ENCODE peak calls at places on chromosome 12, in six cellular contexts. E, S, K, R, N and F are unnamed samples.

GRCh38 chr12:54038260-54038759 is 5.5 kb downstream of the HOXC5 start:
- DNase-seq in R (no peak), S (no peak), E (no peak), K (no peak), N (no peak), F (no peak)

GRCh38 chr12:5172886-5173285 is 129.2 kb downstream of the KCNA5 start:
- DNase-seq in E (no peak), R (no peak), S (no peak), N (no peak), K (no peak), F (no peak)

GRCh38 chr12:5442251-5443006 is 10.5 kb downstream of the NTF3 start:
- DNase-seq in R (peak; percentile 34), K (no peak), E (peak; percentile 68), N (no peak), S (no peak), F (peak; percentile 49)

GRCh38 chr12:71665109-71665476 is 992 bp downstream of the THAP2 start:
- DNase-seq in E (no peak), R (no peak), S (no peak), N (no peak), K (no peak), F (no peak)

GRCh38 chr12:42660968-42661937 is 71.7 kb upstream of the PRICKLE1 start:
- DNase-seq in S (no peak), R (no peak), E (no peak), K (no peak), N (no peak), F (no peak)

GRCh38 chr12:51906452-51907082 is 737 bp upstream of the ACVRL1 start:
- DNase-seq in E (no peak), K (no peak), R (no peak), N (no peak), S (no peak), F (no peak)

GRCh38 chr12:70823182-70823976 is 97.2 kb downstream of the PTPRR start:
- DNase-seq in R (no peak), N (no peak), S (no peak), E (no peak), K (no peak), F (no peak)

GRCh38 chr12:62130400-62130799 is 129.8 kb upstream of the USP15 start:
- DNase-seq in K (no peak), E (no peak), S (no peak), R (no peak), N (no peak), F (no peak)

GRCh38 chr12:101616027-101616494 is 21.3 kb downstream of the MYBPC1 start:
- DNase-seq in E (no peak), S (no peak), K (peak; percentile 13), R (no peak), N (no peak), F (peak; percentile 13)

GRCh38 chr12:104603545-104603973 is 146.8 kb downstream of the CHST11 start:
- DNase-seq in K (no peak), E (peak; percentile 90), S (no peak), R (peak; percentile 93), N (no peak), F (no peak)

GRCh38 chr12:45670339-45671065 is 59.0 kb upstream of the ARID2 start:
- DNase-seq in R (no peak), K (peak; percentile 48), E (peak; percentile 34), N (no peak), S (no peak), F (no peak)

GRCh38 chr12:48977290-48978281 is 536 bp upstream of the WNT1 start:
- DNase-seq in K (peak; percentile 77), R (no peak), N (peak; percentile 87), S (peak; percentile 72), E (peak; percentile 80), F (no peak)

GRCh38 chr12:39441189-39441962 is 1.5 kb downstream of the KIF21A start:
- DNase-seq in E (no peak), R (no peak), K (no peak), N (no peak), S (no peak), F (no peak)

GRCh38 chr12:51593539-51593938 is 2.5 kb downstream of the SCN8A start:
- DNase-seq in R (no peak), E (peak; percentile 49), K (peak; percentile 18), N (peak; percentile 24), S (no peak), F (peak; percentile 61)

GRCh38 chr12:100951756-100952155 is 157.2 kb downstream of the ANO4 start:
- DNase-seq in K (no peak), S (no peak), E (no peak), N (no peak), R (no peak), F (no peak)

GRCh38 chr12:12714276-12715001 is 2.7 kb upstream of the CDKN1B start:
- DNase-seq in K (peak; percentile 80), S (no peak), R (no peak), E (peak; percentile 51), N (peak; percentile 48), F (peak; percentile 80)

GRCh38 chr12:116532428-116532827 is 26.8 kb upstream of the MAP1LC3B2 start:
- DNase-seq in S (no peak), K (no peak), N (no peak), R (no peak), E (no peak), F (no peak)

GRCh38 chr12:6276936-6277615 is 33.4 kb upstream of the PLEKHG6 start:
- DNase-seq in R (no peak), S (no peak), K (no peak), N (no peak), E (no peak), F (peak; percentile 46)

GRCh38 chr12:88299567-88300101 is 157.5 kb downstream of the TMTC3 start:
- DNase-seq in E (peak; percentile 99), R (peak; percentile 98), S (peak; percentile 27), K (no peak), N (peak; percentile 46), F (peak; percentile 96)

GRCh38 chr12:75553398-75553797 is 42.0 kb upstream of the KRR1 start:
- DNase-seq in S (no peak), R (no peak), K (no peak), N (no peak), E (no peak), F (no peak)

GRCh38 chr12:32896438-32897275 is at the start of gene PKP2:
- DNase-seq in R (no peak), N (no peak), E (no peak), K (no peak), S (no peak), F (peak; percentile 36)

GRCh38 chr12:131536766-131537165 is 174.1 kb upstream of the SFSWAP start:
- DNase-seq in S (no peak), E (no peak), R (no peak), K (no peak), N (no peak), F (no peak)

GRCh38 chr12:32240833-32241232 is 134.2 kb downstream of the BICD1 start:
- DNase-seq in R (no peak), K (no peak), N (no peak), E (peak; percentile 58), S (no peak), F (peak; percentile 61)

GRCh38 chr12:123143753-123144461 is 7.0 kb downstream of the PITPNM2 start:
- DNase-seq in N (no peak), E (no peak), S (no peak), R (no peak), K (no peak), F (no peak)

GRCh38 chr12:108055135-108055534 is 74.0 kb upstream of the WSCD2 start:
- DNase-seq in R (no peak), N (no peak), K (no peak), S (no peak), E (no peak), F (no peak)